ENCODE peak calls at places on chromosomes 16 and 17, in five cellular contexts. One of them, this sample, is unnamed.
A peak's percentile ranks its signal among the peaks of the same experiment; 100 is the strongest.

GRCh38 chr16:23071202-23072083 is 77.8 kb downstream of the USP31 start:
- DNase-seq in breast epithelium: peak; percentile 48
- DNase-seq in left ventricle myocardium inferior: no peak
- DNase-seq in thoracic aorta: no peak
- DNase-seq in esophagus squamous epithelium: no peak
- DNase-seq in this sample: no peak

GRCh38 chr16:66661210-66661560 is 35.4 kb downstream of the CMTM4 start:
- DNase-seq in left ventricle myocardium inferior: no peak
- DNase-seq in thoracic aorta: no peak
- DNase-seq in breast epithelium: no peak
- DNase-seq in esophagus squamous epithelium: no peak
- DNase-seq in this sample: no peak

GRCh38 chr17:49994085-49995054 is 654 bp downstream of the DLX3 start:
- DNase-seq in breast epithelium: no peak
- DNase-seq in esophagus squamous epithelium: no peak
- DNase-seq in left ventricle myocardium inferior: no peak
- DNase-seq in thoracic aorta: no peak
- DNase-seq in this sample: no peak

GRCh38 chr17:78426293-78426879 is 47.9 kb downstream of the PGS1 start:
- DNase-seq in thoracic aorta: no peak
- DNase-seq in esophagus squamous epithelium: no peak
- DNase-seq in left ventricle myocardium inferior: no peak
- DNase-seq in breast epithelium: no peak
- DNase-seq in this sample: no peak

GRCh38 chr17:8867361-8867981 is at the start of gene PIK3R6:
- DNase-seq in esophagus squamous epithelium: no peak
- DNase-seq in breast epithelium: no peak
- DNase-seq in thoracic aorta: no peak
- DNase-seq in left ventricle myocardium inferior: no peak
- DNase-seq in this sample: no peak

GRCh38 chr16:26709175-26709574 is 357.6 kb upstream of the C16orf82 start:
- DNase-seq in left ventricle myocardium inferior: no peak
- DNase-seq in thoracic aorta: no peak
- DNase-seq in esophagus squamous epithelium: no peak
- DNase-seq in breast epithelium: no peak
- DNase-seq in this sample: no peak

GRCh38 chr17:40862985-40863733 is 3.9 kb downstream of the KRT12 start:
- DNase-seq in esophagus squamous epithelium: no peak
- DNase-seq in breast epithelium: no peak
- DNase-seq in left ventricle myocardium inferior: no peak
- DNase-seq in thoracic aorta: no peak
- DNase-seq in this sample: no peak

GRCh38 chr16:2799852-2800226 is 1.6 kb downstream of the PRSS41 start:
- DNase-seq in esophagus squamous epithelium: no peak
- DNase-seq in breast epithelium: no peak
- DNase-seq in left ventricle myocardium inferior: no peak
- DNase-seq in thoracic aorta: no peak
- DNase-seq in this sample: no peak

GRCh38 chr17:31202968-31203367 is 94.1 kb downstream of the OMG start:
- DNase-seq in breast epithelium: no peak
- DNase-seq in left ventricle myocardium inferior: no peak
- DNase-seq in esophagus squamous epithelium: no peak
- DNase-seq in thoracic aorta: no peak
- DNase-seq in this sample: no peak

GRCh38 chr17:39822051-39822450 is 42.1 kb downstream of the IKZF3 start:
- DNase-seq in esophagus squamous epithelium: no peak
- DNase-seq in left ventricle myocardium inferior: no peak
- DNase-seq in thoracic aorta: no peak
- DNase-seq in breast epithelium: no peak
- DNase-seq in this sample: no peak

GRCh38 chr16:74608944-74609343 is 2.0 kb upstream of the GLG1 start:
- DNase-seq in esophagus squamous epithelium: no peak
- DNase-seq in thoracic aorta: no peak
- DNase-seq in breast epithelium: no peak
- DNase-seq in left ventricle myocardium inferior: no peak
- DNase-seq in this sample: no peak

GRCh38 chr16:88558457-88559442 is 11.5 kb upstream of the ZC3H18 start:
- DNase-seq in breast epithelium: no peak
- DNase-seq in esophagus squamous epithelium: no peak
- DNase-seq in left ventricle myocardium inferior: peak; percentile 83
- DNase-seq in thoracic aorta: no peak
- DNase-seq in this sample: no peak

GRCh38 chr17:7413346-7413985 is 5.8 kb downstream of the NLGN2 start:
- DNase-seq in thoracic aorta: no peak
- DNase-seq in left ventricle myocardium inferior: no peak
- DNase-seq in esophagus squamous epithelium: no peak
- DNase-seq in breast epithelium: no peak
- DNase-seq in this sample: no peak

GRCh38 chr16:50802000-50802399 is 60.1 kb downstream of the CYLD start:
- DNase-seq in left ventricle myocardium inferior: no peak
- DNase-seq in esophagus squamous epithelium: no peak
- DNase-seq in breast epithelium: no peak
- DNase-seq in thoracic aorta: no peak
- DNase-seq in this sample: no peak

GRCh38 chr16:77758046-77758445 is 30.3 kb upstream of the VAT1L start:
- DNase-seq in esophagus squamous epithelium: no peak
- DNase-seq in thoracic aorta: no peak
- DNase-seq in breast epithelium: no peak
- DNase-seq in left ventricle myocardium inferior: no peak
- DNase-seq in this sample: no peak

GRCh38 chr16:25922438-25922837 is 230.7 kb downstream of the HS3ST4 start:
- DNase-seq in thoracic aorta: no peak
- DNase-seq in breast epithelium: no peak
- DNase-seq in left ventricle myocardium inferior: no peak
- DNase-seq in esophagus squamous epithelium: no peak
- DNase-seq in this sample: no peak

GRCh38 chr17:47682138-47682537 is 11.8 kb upstream of the TBKBP1 start:
- DNase-seq in esophagus squamous epithelium: no peak
- DNase-seq in thoracic aorta: no peak
- DNase-seq in breast epithelium: no peak
- DNase-seq in left ventricle myocardium inferior: no peak
- DNase-seq in this sample: no peak

GRCh38 chr17:19812407-19812806 is 55.3 kb downstream of the ULK2 start:
- DNase-seq in left ventricle myocardium inferior: no peak
- DNase-seq in thoracic aorta: no peak
- DNase-seq in breast epithelium: no peak
- DNase-seq in esophagus squamous epithelium: no peak
- DNase-seq in this sample: no peak

DNA sequence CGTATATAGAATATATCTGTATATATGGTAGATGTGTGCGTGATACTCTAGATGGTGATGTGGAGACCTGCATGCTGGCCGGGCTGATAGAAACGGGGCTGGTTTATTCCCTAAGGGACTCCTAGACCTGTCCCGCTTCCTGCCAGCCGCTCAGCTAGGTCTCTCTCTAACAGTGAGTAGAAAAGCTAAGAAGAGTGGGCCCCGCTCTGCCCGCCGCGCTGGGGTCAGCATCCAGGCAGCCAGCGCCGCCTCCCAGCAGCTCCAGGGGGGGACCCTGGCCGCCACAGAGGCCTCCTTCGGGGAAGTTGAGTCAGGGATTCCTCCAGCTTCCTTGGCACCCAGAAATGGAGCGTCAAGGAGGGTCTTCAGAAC is 9.4 kb downstream of the CYGB start:
- DNase-seq in thoracic aorta: no peak
- DNase-seq in esophagus squamous epithelium: no peak
- DNase-seq in left ventricle myocardium inferior: peak; percentile 35
- DNase-seq in breast epithelium: no peak
- DNase-seq in this sample: no peak
- H3K4me3 ChIP-seq in thoracic aorta: peak overlapping the region; percentile 59
- H3K4me3 ChIP-seq in esophagus squamous epithelium: peak overlapping the region; percentile 45
- H3K4me3 ChIP-seq in left ventricle myocardium inferior: peak overlapping the region; percentile 54
- H3K4me3 ChIP-seq in breast epithelium: peak overlapping the region; percentile 53
- H3K4me3 ChIP-seq in this sample: no peak overlapping the region

GRCh38 chr16:56266981-56267607 is 75.8 kb downstream of the GNAO1 start:
- DNase-seq in left ventricle myocardium inferior: no peak
- DNase-seq in esophagus squamous epithelium: no peak
- DNase-seq in breast epithelium: no peak
- DNase-seq in thoracic aorta: no peak
- DNase-seq in this sample: no peak
- TF ChIP-seq CTCF in left ventricle myocardium inferior: no peak
- TF ChIP-seq CTCF in esophagus squamous epithelium: no peak
- TF ChIP-seq CTCF in breast epithelium: no peak
- TF ChIP-seq CTCF in thoracic aorta: no peak
- TF ChIP-seq CTCF in this sample: no peak

GRCh38 chr17:76585048-76585648 is 512 bp downstream of the ST6GALNAC2 start:
- DNase-seq in esophagus squamous epithelium: no peak
- DNase-seq in left ventricle myocardium inferior: no peak
- DNase-seq in breast epithelium: no peak
- DNase-seq in thoracic aorta: no peak
- DNase-seq in this sample: no peak

GRCh38 chr17:76582660-76583059 is 3.0 kb downstream of the ST6GALNAC2 start:
- DNase-seq in breast epithelium: peak; percentile 70
- DNase-seq in esophagus squamous epithelium: no peak
- DNase-seq in thoracic aorta: no peak
- DNase-seq in left ventricle myocardium inferior: no peak
- DNase-seq in this sample: no peak

GRCh38 chr17:76585649-76586593 is at the start of gene ST6GALNAC2:
- DNase-seq in breast epithelium: peak; percentile 70
- DNase-seq in thoracic aorta: no peak
- DNase-seq in left ventricle myocardium inferior: peak; percentile 69
- DNase-seq in esophagus squamous epithelium: no peak
- DNase-seq in this sample: no peak

GRCh38 chr17:76586741-76587487 is 1.3 kb upstream of the ST6GALNAC2 start:
- DNase-seq in esophagus squamous epithelium: no peak
- DNase-seq in left ventricle myocardium inferior: no peak
- DNase-seq in breast epithelium: no peak
- DNase-seq in thoracic aorta: no peak
- DNase-seq in this sample: no peak

DNA sequence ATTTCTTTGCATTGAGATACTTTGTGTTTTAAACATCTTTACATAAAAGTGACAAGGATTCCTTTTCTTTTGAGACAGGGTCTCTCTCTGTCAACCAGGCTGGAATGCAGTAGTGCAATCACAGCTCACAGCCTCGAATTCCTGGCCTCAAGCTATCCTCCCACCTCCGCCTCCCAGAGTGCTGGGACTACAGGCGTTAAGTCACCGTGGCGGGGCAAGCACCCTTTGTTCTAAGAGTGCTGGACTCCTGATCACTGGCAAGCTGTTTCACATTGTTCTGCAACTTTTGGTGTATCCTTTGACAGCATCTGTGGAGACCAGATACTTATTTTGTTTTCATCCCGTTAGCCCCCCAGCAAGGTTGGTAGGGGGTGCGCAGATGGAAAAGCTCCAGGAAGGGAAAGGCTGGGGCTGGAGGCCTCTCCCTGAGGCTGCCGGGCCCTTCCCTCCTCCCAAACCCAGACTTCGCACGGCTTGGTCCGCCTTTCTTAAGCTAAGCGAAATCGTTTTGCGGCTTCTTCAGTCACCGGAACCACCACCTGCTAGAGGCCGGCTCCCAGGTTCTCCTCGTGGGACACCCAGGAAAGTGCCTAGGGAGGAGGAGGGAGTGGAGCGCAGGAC is 1.1 kb downstream of the ST6GALNAC2 start:
- DNase-seq in left ventricle myocardium inferior: no peak
- DNase-seq in esophagus squamous epithelium: no peak
- DNase-seq in breast epithelium: no peak
- DNase-seq in thoracic aorta: no peak
- DNase-seq in this sample: no peak
- H3K27me3 ChIP-seq in left ventricle myocardium inferior: peaks cover 32% of the 10 kb centered on the region
- H3K27me3 ChIP-seq in esophagus squamous epithelium: peaks cover 41% of the 10 kb centered on the region
- H3K27me3 ChIP-seq in breast epithelium: peaks cover 5% of the 10 kb centered on the region
- H3K27me3 ChIP-seq in thoracic aorta: no peaks in the 10 kb centered on the region
- H3K27me3 ChIP-seq in this sample: peaks cover 12% of the 10 kb centered on the region

DNA sequence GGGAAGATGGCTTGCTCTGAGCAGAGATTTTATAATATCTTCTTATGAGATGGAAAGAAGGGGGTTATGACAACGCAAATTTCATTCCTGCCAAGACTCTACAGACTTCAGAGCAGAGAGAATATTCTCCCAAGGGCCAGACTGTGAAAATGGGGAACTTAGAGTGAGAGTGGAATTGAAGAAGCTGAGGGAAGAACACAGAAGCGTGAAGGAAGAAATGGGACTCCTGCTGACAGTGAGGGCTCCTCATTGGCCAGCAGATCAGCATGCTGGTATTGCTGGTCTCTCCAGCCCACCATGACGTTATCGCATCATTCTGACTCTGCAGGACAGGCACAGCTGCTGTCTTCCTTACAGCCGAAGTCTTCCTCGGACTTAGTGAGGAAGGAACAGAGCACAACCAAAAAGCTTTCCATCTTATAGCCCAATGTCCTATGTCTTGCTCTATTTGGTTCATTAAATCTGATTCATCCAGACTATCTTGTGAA is 24.3 kb downstream of the CCL4 start:
- DNase-seq in esophagus squamous epithelium: no peak
- DNase-seq in left ventricle myocardium inferior: no peak
- DNase-seq in breast epithelium: no peak
- DNase-seq in thoracic aorta: no peak
- DNase-seq in this sample: no peak
- H3K4me3 ChIP-seq in esophagus squamous epithelium: no peak overlapping the region
- H3K4me3 ChIP-seq in left ventricle myocardium inferior: no peak overlapping the region
- H3K4me3 ChIP-seq in breast epithelium: no peak overlapping the region
- H3K4me3 ChIP-seq in thoracic aorta: no peak overlapping the region
- H3K4me3 ChIP-seq in this sample: no peak overlapping the region

GRCh38 chr16:17331071-17331521 is 139.7 kb downstream of the XYLT1 start:
- DNase-seq in esophagus squamous epithelium: no peak
- DNase-seq in left ventricle myocardium inferior: peak; percentile 64
- DNase-seq in thoracic aorta: peak; percentile 63
- DNase-seq in breast epithelium: no peak
- DNase-seq in this sample: no peak

GRCh38 chr16:17335826-17336492 is 134.8 kb downstream of the XYLT1 start:
- DNase-seq in esophagus squamous epithelium: no peak
- DNase-seq in left ventricle myocardium inferior: no peak
- DNase-seq in thoracic aorta: no peak
- DNase-seq in breast epithelium: no peak
- DNase-seq in this sample: no peak

GRCh38 chr16:17336501-17336900 is 134.3 kb downstream of the XYLT1 start:
- DNase-seq in left ventricle myocardium inferior: no peak
- DNase-seq in esophagus squamous epithelium: no peak
- DNase-seq in thoracic aorta: no peak
- DNase-seq in breast epithelium: no peak
- DNase-seq in this sample: no peak

GRCh38 chr16:17331991-17332390 is 138.8 kb downstream of the XYLT1 start:
- DNase-seq in left ventricle myocardium inferior: no peak
- DNase-seq in esophagus squamous epithelium: no peak
- DNase-seq in breast epithelium: no peak
- DNase-seq in thoracic aorta: no peak
- DNase-seq in this sample: no peak

DNA sequence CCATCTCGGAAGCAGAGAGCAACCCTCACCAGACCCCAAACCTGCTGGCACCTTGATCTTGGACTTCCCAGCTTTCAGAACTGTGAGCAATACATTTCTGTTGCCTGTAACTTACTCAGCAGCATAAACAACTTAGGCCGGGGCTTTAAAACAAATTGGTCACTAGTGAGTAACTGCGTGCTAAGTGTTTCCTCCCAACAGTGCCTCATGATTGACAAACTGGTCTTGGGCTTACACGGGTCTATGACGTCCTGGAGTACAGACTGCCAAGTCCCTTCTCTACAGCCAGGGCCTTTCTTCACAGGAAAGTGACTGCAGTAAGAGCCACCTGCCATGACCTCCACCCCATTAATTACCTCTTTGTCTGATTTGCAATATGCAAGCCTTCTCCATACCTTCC is 136.7 kb downstream of the XYLT1 start:
- DNase-seq in breast epithelium: no peak
- DNase-seq in left ventricle myocardium inferior: no peak
- DNase-seq in esophagus squamous epithelium: no peak
- DNase-seq in thoracic aorta: peak; percentile 32
- DNase-seq in this sample: no peak
- TF ChIP-seq CTCF in breast epithelium: no peak
- TF ChIP-seq CTCF in left ventricle myocardium inferior: no peak
- TF ChIP-seq CTCF in esophagus squamous epithelium: no peak
- TF ChIP-seq CTCF in thoracic aorta: no peak
- TF ChIP-seq CTCF in this sample: no peak